ENCODE peak calls at places on chromosomes 1 and 21, in nine cellular contexts. Y is WTC11; U is activated CD8-positive, alpha-beta memory T cell treated with anti-CD3 and anti-CD28 coated beads for 48 hours; F is activated T-cell treated with anti-CD3 and anti-CD28 coated beads for 1 hour; M is stimulated activated CD8-positive, alpha-beta memory T cell treated with anti-CD3 and anti-CD28 coated beads, Interleukin-2, amount 100 ng/mL, for 1 hour; P is fibroblast of the conjunctiva; S is CD4-positive, CD25-positive, alpha-beta regulatory T cell; O is NCI-H1417 treated with DMSO at 0.1 percent for 48 hours; W is ACHN. H is an unnamed sample.

GRCh38 chr1:230332429-230333088 is 93.6 kb downstream of the PGBD5 start:
- DNase-seq in M (no peak), U (no peak), S (no peak), W (no peak), P (no peak), Y (no peak), F (no peak), O (no peak), H (no peak)

GRCh38 chr1:228163004-228163753 is 2.4 kb upstream of the IBA57 start:
- DNase-seq in F (no peak), S (no peak), O (no peak), U (no peak), Y (no peak), P (no peak), M (no peak), W (no peak), H (no peak)

GRCh38 chr1:182570611-182570970 is 18.5 kb downstream of the RNASEL start:
- DNase-seq in U (no peak), S (no peak), P (no peak), Y (no peak), O (no peak), M (no peak), W (no peak), F (no peak), H (no peak)

GRCh38 chr1:28507247-28507645 is 1.4 kb downstream of the RCC1 start:
- DNase-seq in M (no peak), Y (no peak), W (no peak), S (no peak), O (no peak), P (no peak), F (no peak), U (peak), H (no peak)

GRCh38 chr1:65606426-65606825 is 186.0 kb downstream of the LEPR start:
- DNase-seq in P (no peak), W (no peak), U (no peak), M (no peak), F (no peak), O (no peak), S (no peak), Y (no peak), H (no peak)

GRCh38 chr1:85332575-85332974 is 56.1 kb upstream of the BCL10 start:
- DNase-seq in O (no peak), P (no peak), M (no peak), W (no peak), S (no peak), F (no peak), Y (no peak), U (no peak), H (no peak)

GRCh38 chr21:42405064-42406059 is 1.7 kb downstream of the UBASH3A start:
- DNase-seq in W (no peak), Y (no peak), P (no peak), M (no peak), S (no peak), U (no peak), O (no peak), F (no peak), H (no peak)

GRCh38 chr1:167182571-167183320 is 37.9 kb upstream of the POU2F1 start:
- DNase-seq in O (no peak), P (no peak), S (no peak), Y (no peak), U (no peak), M (no peak), F (no peak), W (no peak), H (no peak)

GRCh38 chr1:183051546-183051945 is 28.3 kb downstream of the LAMC1 start:
- DNase-seq in F (no peak), W (no peak), M (no peak), Y (no peak), U (no peak), S (no peak), O (no peak), P (no peak), H (no peak)

GRCh38 chr1:224623743-224624333 is 7.7 kb downstream of the CNIH3 start:
- DNase-seq in U (no peak), S (peak), M (peak), W (peak), O (no peak), P (peak), F (peak), Y (no peak), H (no peak)

GRCh38 chr1:114564141-114564540 is 17.3 kb downstream of the BCAS2 start:
- DNase-seq in O (no peak), M (no peak), P (no peak), W (no peak), Y (no peak), S (no peak), F (no peak), U (no peak), H (no peak)

GRCh38 chr1:12413664-12414410 is 184.0 kb downstream of the VPS13D start:
- DNase-seq in O (no peak), M (no peak), Y (no peak), P (no peak), S (no peak), F (no peak), W (no peak), U (no peak), H (no peak)

GRCh38 chr1:9315411-9316079 is 22.9 kb downstream of the SPSB1 start:
- DNase-seq in Y (no peak), F (no peak), U (peak), P (peak), M (no peak), S (no peak), W (peak), O (no peak), H (no peak)

GRCh38 chr21:29290245-29290644 is 8.5 kb upstream of the BACH1 start:
- DNase-seq in W (no peak), O (no peak), F (no peak), M (no peak), P (no peak), U (no peak), S (no peak), Y (no peak), H (no peak)

GRCh38 chr1:201421041-201421440 is 489 bp downstream of the TNNI1 start:
- DNase-seq in S (no peak), O (no peak), W (no peak), P (no peak), F (no peak), Y (no peak), M (no peak), U (no peak), H (no peak)

GRCh38 chr1:36525166-36525565 is 42.5 kb upstream of the CSF3R start:
- DNase-seq in O (no peak), U (no peak), F (no peak), M (no peak), P (no peak), Y (no peak), W (no peak), S (no peak), H (no peak)